ENCODE peak calls at places on chromosomes 16 and 17, in four cellular contexts. One of them, this sample, is unnamed.

GRCh38 chr17:73592531-73592961 is 51.7 kb downstream of the SDK2 start:
- DNase-seq in K562: no peak
- DNase-seq in HepG2: no peak
- DNase-seq in SK-N-SH: no peak
- DNase-seq in this sample: no peak

GRCh38 chr17:59181481-59181880 is 25.9 kb downstream of the PRR11 start:
- DNase-seq in K562: no peak
- DNase-seq in HepG2: no peak
- DNase-seq in SK-N-SH: no peak
- DNase-seq in this sample: no peak

GRCh38 chr16:23678430-23679273 is at the start of gene PLK1:
- DNase-seq in K562: peak; percentile 86
- DNase-seq in HepG2: peak; percentile 90
- DNase-seq in SK-N-SH: peak; percentile 92
- DNase-seq in this sample: peak; percentile 98

GRCh38 chr17:70896843-70897242 is 727.5 kb downstream of the KCNJ2 start:
- DNase-seq in K562: no peak
- DNase-seq in HepG2: no peak
- DNase-seq in SK-N-SH: no peak
- DNase-seq in this sample: no peak

GRCh38 chr16:25950586-25951201 is 258.9 kb downstream of the HS3ST4 start:
- DNase-seq in K562: no peak
- DNase-seq in HepG2: no peak
- DNase-seq in SK-N-SH: no peak
- DNase-seq in this sample: peak; percentile 78

GRCh38 chr16:69381231-69381630 is 4.6 kb downstream of the TERF2 start:
- DNase-seq in K562: no peak
- DNase-seq in HepG2: no peak
- DNase-seq in SK-N-SH: no peak
- DNase-seq in this sample: no peak

GRCh38 chr17:43171761-43172487 is 910 bp downstream of the NBR1 start:
- DNase-seq in K562: no peak
- DNase-seq in HepG2: peak; percentile 79
- DNase-seq in SK-N-SH: no peak
- DNase-seq in this sample: peak; percentile 34

GRCh38 chr16:86836503-86837125 is 258.3 kb downstream of the FOXL1 start:
- DNase-seq in K562: no peak
- DNase-seq in HepG2: no peak
- DNase-seq in SK-N-SH: no peak
- DNase-seq in this sample: no peak

GRCh38 chr16:19609359-19609758 is 53.9 kb downstream of the VPS35L start:
- DNase-seq in K562: peak; percentile 34
- DNase-seq in HepG2: no peak
- DNase-seq in SK-N-SH: no peak
- DNase-seq in this sample: no peak

GRCh38 chr17:42908872-42909700 is 8.5 kb downstream of the G6PC1 start:
- DNase-seq in K562: no peak
- DNase-seq in HepG2: no peak
- DNase-seq in SK-N-SH: no peak
- DNase-seq in this sample: no peak

GRCh38 chr17:290121-290521 is 62.5 kb downstream of the RPH3AL start:
- DNase-seq in K562: no peak
- DNase-seq in HepG2: no peak
- DNase-seq in SK-N-SH: no peak
- DNase-seq in this sample: no peak

GRCh38 chr16:66401610-66402009 is 25.5 kb upstream of the BEAN1 start:
- DNase-seq in K562: no peak
- DNase-seq in HepG2: no peak
- DNase-seq in SK-N-SH: no peak
- DNase-seq in this sample: no peak

GRCh38 chr17:70298929-70299529 is 129.7 kb downstream of the KCNJ2 start:
- DNase-seq in K562: no peak
- DNase-seq in HepG2: no peak
- DNase-seq in SK-N-SH: no peak
- DNase-seq in this sample: no peak

GRCh38 chr16:4411684-4412083 is 4.7 kb downstream of the CORO7 start:
- DNase-seq in K562: no peak
- DNase-seq in HepG2: no peak
- DNase-seq in SK-N-SH: peak; percentile 37
- DNase-seq in this sample: no peak

GRCh38 chr16:78230832-78231231 is 131.4 kb downstream of the WWOX start:
- DNase-seq in K562: no peak
- DNase-seq in HepG2: no peak
- DNase-seq in SK-N-SH: no peak
- DNase-seq in this sample: no peak

GRCh38 chr16:78125112-78125844 is 25.8 kb downstream of the WWOX start:
- DNase-seq in K562: no peak
- DNase-seq in HepG2: no peak
- DNase-seq in SK-N-SH: no peak
- DNase-seq in this sample: no peak

GRCh38 chr16:86029131-86029741 is 130.3 kb downstream of the IRF8 start:
- DNase-seq in K562: no peak
- DNase-seq in HepG2: no peak
- DNase-seq in SK-N-SH: no peak
- DNase-seq in this sample: peak; percentile 14

GRCh38 chr16:75296606-75297005 is 45.2 kb upstream of the BCAR1 start:
- DNase-seq in K562: no peak
- DNase-seq in HepG2: no peak
- DNase-seq in SK-N-SH: peak; percentile 63
- DNase-seq in this sample: no peak

GRCh38 chr17:67421869-67422273 is 44.8 kb downstream of the PITPNC1 start:
- DNase-seq in K562: no peak
- DNase-seq in HepG2: peak; percentile 39
- DNase-seq in SK-N-SH: no peak
- DNase-seq in this sample: peak; percentile 24

GRCh38 chr17:66343531-66344078 is 41.2 kb downstream of the PRKCA start:
- DNase-seq in K562: peak; percentile 51
- DNase-seq in HepG2: peak; percentile 84
- DNase-seq in SK-N-SH: no peak
- DNase-seq in this sample: no peak

GRCh38 chr16:4586297-4586696 is 28.4 kb downstream of the UBALD1 start:
- DNase-seq in K562: no peak
- DNase-seq in HepG2: no peak
- DNase-seq in SK-N-SH: no peak
- DNase-seq in this sample: no peak

GRCh38 chr17:61687769-61688168 is 96.8 kb upstream of the NACA2 start:
- DNase-seq in K562: no peak
- DNase-seq in HepG2: no peak
- DNase-seq in SK-N-SH: no peak
- DNase-seq in this sample: no peak

GRCh38 chr16:69563605-69564580 is 1.9 kb upstream of the NFAT5 start:
- DNase-seq in K562: no peak
- DNase-seq in HepG2: peak; percentile 49
- DNase-seq in SK-N-SH: no peak
- DNase-seq in this sample: peak; percentile 83

GRCh38 chr17:47204722-47205418 is 4.3 kb upstream of the MYL4 start:
- DNase-seq in K562: no peak
- DNase-seq in HepG2: no peak
- DNase-seq in SK-N-SH: no peak
- DNase-seq in this sample: no peak

GRCh38 chr17:79975498-79976134 is 60.1 kb downstream of the TBC1D16 start:
- DNase-seq in K562: no peak
- DNase-seq in HepG2: no peak
- DNase-seq in SK-N-SH: no peak
- DNase-seq in this sample: no peak
- TF ChIP-seq REST in K562: no peak
- TF ChIP-seq REST in HepG2: no peak
- TF ChIP-seq REST in SK-N-SH: no peak
- TF ChIP-seq REST in this sample: no peak

DNA sequence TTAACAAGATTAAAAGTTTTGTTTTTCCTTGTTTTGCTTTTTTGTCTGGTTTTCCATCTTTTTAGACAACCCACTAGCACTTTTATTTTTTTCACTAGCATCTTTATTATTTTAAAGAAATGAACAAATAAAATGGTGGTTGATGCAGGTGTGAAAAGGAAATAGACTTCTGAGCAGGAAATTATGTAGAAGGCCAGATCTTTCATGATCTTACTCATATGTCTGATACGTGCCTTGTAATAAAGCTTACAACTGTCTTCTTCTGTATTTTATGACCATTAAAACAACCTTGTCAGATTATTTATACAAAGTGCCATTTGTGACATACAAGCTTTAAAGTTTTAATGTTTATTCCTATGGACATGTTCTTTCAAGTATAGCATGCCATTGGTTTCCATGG is 6.3 kb downstream of the SLFN12L start:
- DNase-seq in K562: no peak
- DNase-seq in HepG2: no peak
- DNase-seq in SK-N-SH: no peak
- DNase-seq in this sample: no peak
- H3K4me3 ChIP-seq in K562: no peak overlapping the region
- H3K4me3 ChIP-seq in HepG2: no peak overlapping the region
- H3K4me3 ChIP-seq in SK-N-SH: no peak overlapping the region
- H3K4me3 ChIP-seq in this sample: no peak overlapping the region

DNA sequence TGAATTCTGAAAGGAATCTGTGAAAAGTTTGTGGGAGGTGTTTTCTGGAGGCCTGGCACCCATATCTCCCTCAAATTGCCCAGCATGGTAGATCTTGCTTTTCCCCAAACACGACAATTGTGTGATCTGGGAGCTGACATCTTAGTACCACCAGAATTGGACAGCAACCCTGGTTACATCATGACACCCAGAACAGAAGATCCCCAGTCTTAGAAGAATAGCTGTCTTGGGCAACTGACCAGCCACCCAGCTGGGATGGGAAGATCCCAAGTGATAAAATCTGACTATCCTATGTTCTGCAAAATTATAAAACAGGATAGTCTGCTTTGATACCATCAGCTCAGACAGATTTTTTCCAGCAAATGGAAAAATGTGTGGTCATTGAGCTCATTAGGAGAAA is 235.3 kb downstream of the CDH13 start:
- DNase-seq in K562: no peak
- DNase-seq in HepG2: no peak
- DNase-seq in SK-N-SH: no peak
- DNase-seq in this sample: no peak
- TF ChIP-seq REST in K562: no peak
- TF ChIP-seq REST in HepG2: no peak
- TF ChIP-seq REST in SK-N-SH: peak; percentile 73
- TF ChIP-seq REST in this sample: peak; percentile 39

GRCh38 chr17:38464251-38464722 is 36.0 kb downstream of the ARHGAP23 start:
- DNase-seq in K562: no peak
- DNase-seq in HepG2: no peak
- DNase-seq in SK-N-SH: peak; percentile 83
- DNase-seq in this sample: no peak
- H3K4me3 ChIP-seq in K562: no peak overlapping the region
- H3K4me3 ChIP-seq in HepG2: no peak overlapping the region
- H3K4me3 ChIP-seq in SK-N-SH: peak overlapping the region; percentile 38
- H3K4me3 ChIP-seq in this sample: no peak overlapping the region

GRCh38 chr17:80832888-80833583 is 158.6 kb upstream of the CHMP6 start:
- DNase-seq in K562: peak; percentile 97
- DNase-seq in HepG2: peak; percentile 86
- DNase-seq in SK-N-SH: peak; percentile 99
- DNase-seq in this sample: peak; percentile 92
- TF ChIP-seq REST in K562: no peak
- TF ChIP-seq REST in HepG2: no peak
- TF ChIP-seq REST in SK-N-SH: peak; percentile 49
- TF ChIP-seq REST in this sample: no peak

GRCh38 chr17:49213399-49213798 is 2.9 kb downstream of the ABI3 start:
- DNase-seq in K562: no peak
- DNase-seq in HepG2: no peak
- DNase-seq in SK-N-SH: peak; percentile 5
- DNase-seq in this sample: no peak

GRCh38 chr17:49216953-49217650 is 6.6 kb downstream of the ABI3 start:
- DNase-seq in K562: no peak
- DNase-seq in HepG2: no peak
- DNase-seq in SK-N-SH: peak; percentile 40
- DNase-seq in this sample: no peak

GRCh38 chr17:49213803-49214202 is 3.3 kb downstream of the ABI3 start:
- DNase-seq in K562: no peak
- DNase-seq in HepG2: no peak
- DNase-seq in SK-N-SH: no peak
- DNase-seq in this sample: no peak

GRCh38 chr17:49216482-49216881 is 6.0 kb downstream of the ABI3 start:
- DNase-seq in K562: no peak
- DNase-seq in HepG2: no peak
- DNase-seq in SK-N-SH: no peak
- DNase-seq in this sample: no peak

GRCh38 chr17:49214665-49215360 is 4.3 kb downstream of the ABI3 start:
- DNase-seq in K562: no peak
- DNase-seq in HepG2: no peak
- DNase-seq in SK-N-SH: peak; percentile 29
- DNase-seq in this sample: no peak
- H3K4me3 ChIP-seq in K562: no peak overlapping the region
- H3K4me3 ChIP-seq in HepG2: no peak overlapping the region
- H3K4me3 ChIP-seq in SK-N-SH: no peak overlapping the region
- H3K4me3 ChIP-seq in this sample: no peak overlapping the region